ENCODE peak calls at places on chromosome 21, in eight cellular contexts. Z, A, I, Q, F, U, Y and P are unnamed samples.

GRCh38 chr21:29080454-29080930 is 7.0 kb upstream of the CCT8 start:
- DNase-seq in I (no peak), A (no peak), U (no peak), Z (no peak), Y (no peak), Q (no peak), F (no peak), P (no peak)

GRCh38 chr21:16587141-16587570 is 857.4 kb downstream of the USP25 start:
- DNase-seq in Y (no peak), I (no peak), Q (no peak), U (peak), Z (no peak), F (no peak), A (peak), P (peak)

GRCh38 chr21:42545317-42545716 is 31.7 kb downstream of the SLC37A1 start:
- DNase-seq in F (no peak), I (no peak), Z (no peak), U (no peak), Q (no peak), Y (no peak), A (no peak), P (no peak)

GRCh38 chr21:35475768-35476167 is 426.7 kb upstream of the RUNX1 start:
- DNase-seq in I (peak), F (no peak), U (peak), Q (no peak), Y (peak), Z (no peak), A (no peak), P (no peak)

GRCh38 chr21:25054689-25055088 is 552.6 kb downstream of the MRPL39 start:
- DNase-seq in F (no peak), Y (no peak), Z (no peak), I (no peak), A (no peak), Q (no peak), U (no peak), P (no peak)

GRCh38 chr21:45379901-45380330 is 25.0 kb upstream of the COL18A1 start:
- DNase-seq in Q (no peak), U (no peak), A (no peak), Y (no peak), Z (no peak), I (no peak), F (no peak), P (no peak)

GRCh38 chr21:28431527-28432200 is 561.0 kb downstream of the LTN1 start:
- DNase-seq in Y (no peak), F (no peak), U (no peak), Z (no peak), Q (no peak), A (no peak), I (no peak), P (no peak)

GRCh38 chr21:44089001-44089911 is 17.9 kb upstream of the PWP2 start:
- DNase-seq in A (no peak), Q (no peak), F (no peak), Y (no peak), U (no peak), I (no peak), Z (no peak), P (no peak)

GRCh38 chr21:44686000-44686781 is 4.2 kb upstream of the KRTAP12-1 start:
- DNase-seq in Z (no peak), A (no peak), U (no peak), Q (no peak), Y (no peak), F (no peak), I (no peak), P (no peak)